ENCODE peak calls at places on chromosomes 13 and 19, in seven cellular contexts. D is choroid plexus epithelial cell, Y is tibial nerve, V is fibroblast of lung, S is left lung, N is cardiac fibroblast, P is AG04450. O is an unnamed sample.

GRCh38 chr13:48220592-48221300 is 12.3 kb upstream of the ITM2B start:
- DNase-seq in D (peak), Y (no peak), V (no peak), S (no peak), N (no peak), P (no peak), O (no peak)

GRCh38 chr19:41478875-41479756 is 36.2 kb downstream of the ERICH4 start:
- DNase-seq in D (no peak), Y (no peak), V (no peak), S (no peak), N (peak), P (no peak), O (no peak)

GRCh38 chr19:45761714-45762113 is 7.3 kb downstream of the SIX5 start:
- DNase-seq in D (no peak), Y (no peak), V (no peak), S (no peak), N (no peak), P (no peak), O (no peak)

GRCh38 chr13:42170029-42170428 is 101.9 kb upstream of the AKAP11 start:
- DNase-seq in D (no peak), Y (no peak), V (no peak), S (no peak), N (no peak), P (no peak), O (no peak)

GRCh38 chr19:2923510-2923909 is 21.3 kb downstream of the ZNF77 start:
- DNase-seq in D (peak), Y (no peak), V (peak), S (no peak), N (peak), P (no peak), O (no peak)

GRCh38 chr13:31756346-31756745 is 17.0 kb downstream of the RXFP2 start:
- DNase-seq in D (peak), Y (no peak), V (peak), S (no peak), N (peak), P (peak), O (no peak)

GRCh38 chr19:35122687-35123551 is 7.3 kb downstream of the FXYD3 start:
- DNase-seq in D (no peak), Y (no peak), V (no peak), S (no peak), N (no peak), P (no peak), O (no peak)

GRCh38 chr19:18366027-18366435 is 19.9 kb upstream of the GDF15 start:
- DNase-seq in D (no peak), Y (no peak), V (no peak), S (no peak), N (peak), P (no peak), O (no peak)

GRCh38 chr13:64397699-64398098 is 2832.4 kb downstream of the PCDH9 start:
- DNase-seq in D (peak), Y (no peak), V (peak), S (no peak), N (peak), P (no peak), O (no peak)

GRCh38 chr19:33350538-33351309 is 22.8 kb upstream of the CEBPG start:
- DNase-seq in D (peak), Y (no peak), V (peak), S (no peak), N (peak), P (no peak), O (no peak)

GRCh38 chr13:44266772-44267171 is 106.9 kb upstream of the SERP2 start:
- DNase-seq in D (no peak), Y (no peak), V (no peak), S (no peak), N (no peak), P (no peak), O (no peak)

GRCh38 chr13:26971990-26972888 is 199.4 kb downstream of the USP12 start:
- DNase-seq in D (peak), Y (no peak), V (peak), S (no peak), N (peak), P (no peak), O (no peak)

GRCh38 chr13:37753776-37754175 is 115.8 kb downstream of the TRPC4 start:
- DNase-seq in D (no peak), Y (no peak), V (no peak), S (no peak), N (no peak), P (no peak), O (peak)

GRCh38 chr13:100734194-100734720 is 59.7 kb upstream of the TMTC4 start:
- DNase-seq in D (no peak), Y (no peak), V (no peak), S (no peak), N (no peak), P (no peak), O (no peak)

GRCh38 chr13:59112375-59112774 is 1051.4 kb downstream of the DIAPH3 start:
- DNase-seq in D (peak), Y (no peak), V (peak), S (no peak), N (peak), P (peak), O (peak)

GRCh38 chr19:41588497-41589209 is 12.7 kb downstream of the CEACAM21 start:
- DNase-seq in D (peak), Y (no peak), V (peak), S (no peak), N (peak), P (no peak), O (no peak)

GRCh38 chr19:10228393-10228792 is 2.7 kb downstream of the S1PR2 start:
- DNase-seq in D (no peak), Y (no peak), V (no peak), S (no peak), N (no peak), P (no peak), O (no peak)

GRCh38 chr19:38455031-38455430 is 21.5 kb downstream of the RYR1 start:
- DNase-seq in D (peak), Y (no peak), V (peak), S (no peak), N (peak), P (no peak), O (no peak)

GRCh38 chr13:95301947-95302386 is 716 bp upstream of the ABCC4 start:
- DNase-seq in D (no peak), Y (no peak), V (peak), S (no peak), N (no peak), P (no peak), O (no peak)

GRCh38 chr13:24827799-24828198 is 63.8 kb downstream of the RNF17 start:
- DNase-seq in D (no peak), Y (no peak), V (no peak), S (no peak), N (no peak), P (no peak), O (no peak)

GRCh38 chr13:22092791-22093545 is 422.1 kb downstream of the FGF9 start:
- DNase-seq in D (no peak), Y (no peak), V (no peak), S (no peak), N (no peak), P (no peak), O (no peak)

GRCh38 chr19:31718041-31718440 is 368.8 kb upstream of the TSHZ3 start:
- DNase-seq in D (peak), Y (no peak), V (peak), S (no peak), N (no peak), P (no peak), O (no peak)

GRCh38 chr19:8702350-8702749 is 3.8 kb upstream of the ACTL9 start:
- DNase-seq in D (no peak), Y (no peak), V (no peak), S (no peak), N (no peak), P (no peak), O (no peak)

GRCh38 chr19:53037101-53038097 is 7.1 kb upstream of the ERVV-2 start:
- DNase-seq in D (peak), Y (no peak), V (peak), S (peak), N (peak), P (no peak), O (no peak)

GRCh38 chr19:18000981-18001836 is 6.8 kb upstream of the ARRDC2 start:
- DNase-seq in D (peak), Y (peak), V (peak), S (peak), N (peak), P (no peak), O (no peak)

GRCh38 chr13:33213797-33214196 is 71.8 kb downstream of the STARD13 start:
- DNase-seq in D (peak), Y (no peak), V (peak), S (no peak), N (no peak), P (no peak), O (no peak)

GRCh38 chr19:17337675-17338439 is 504 bp downstream of the GTPBP3 start:
- DNase-seq in D (no peak), Y (no peak), V (no peak), S (no peak), N (peak), P (no peak), O (no peak)

GRCh38 chr19:36073121-36073876 is 18.6 kb downstream of the WDR62 start:
- DNase-seq in D (no peak), Y (no peak), V (no peak), S (no peak), N (no peak), P (no peak), O (no peak)

GRCh38 chr13:106343831-106344230 is 191.6 kb downstream of the EFNB2 start:
- DNase-seq in D (no peak), Y (no peak), V (no peak), S (no peak), N (no peak), P (no peak), O (no peak)

GRCh38 chr19:15417699-15418098 is 1.1 kb downstream of the AKAP8L start:
- DNase-seq in D (peak), Y (no peak), V (no peak), S (no peak), N (peak), P (no peak), O (no peak)

GRCh38 chr19:1590641-1591397 is 1.8 kb downstream of the MBD3 start:
- DNase-seq in D (peak), Y (no peak), V (peak), S (no peak), N (peak), P (no peak), O (no peak)

GRCh38 chr19:5444431-5444830 is 10.8 kb upstream of the ZNRF4 start:
- DNase-seq in D (no peak), Y (no peak), V (no peak), S (no peak), N (no peak), P (no peak), O (no peak)

GRCh38 chr13:43159007-43159406 is 135.6 kb downstream of the DNAJC15 start:
- DNase-seq in D (peak), Y (no peak), V (peak), S (no peak), N (peak), P (peak), O (no peak)

GRCh38 chr19:10946964-10947657 is 13.7 kb upstream of the SMARCA4 start:
- DNase-seq in D (peak), Y (no peak), V (peak), S (no peak), N (no peak), P (no peak), O (peak)

GRCh38 chr13:34570954-34571353 is 371.1 kb upstream of the NBEA start:
- DNase-seq in D (no peak), Y (no peak), V (no peak), S (no peak), N (no peak), P (no peak), O (no peak)

GRCh38 chr19:15591796-15592195 is 23.2 kb upstream of the CYP4F8 start:
- DNase-seq in D (no peak), Y (no peak), V (no peak), S (no peak), N (no peak), P (no peak), O (no peak)

GRCh38 chr13:34070544-34071303 is 252.8 kb downstream of the RFC3 start:
- DNase-seq in D (no peak), Y (no peak), V (no peak), S (no peak), N (no peak), P (no peak), O (no peak)

GRCh38 chr13:84191199-84191598 is 308.9 kb upstream of the SLITRK1 start:
- DNase-seq in D (no peak), Y (no peak), V (no peak), S (no peak), N (no peak), P (no peak), O (no peak)

DNA sequence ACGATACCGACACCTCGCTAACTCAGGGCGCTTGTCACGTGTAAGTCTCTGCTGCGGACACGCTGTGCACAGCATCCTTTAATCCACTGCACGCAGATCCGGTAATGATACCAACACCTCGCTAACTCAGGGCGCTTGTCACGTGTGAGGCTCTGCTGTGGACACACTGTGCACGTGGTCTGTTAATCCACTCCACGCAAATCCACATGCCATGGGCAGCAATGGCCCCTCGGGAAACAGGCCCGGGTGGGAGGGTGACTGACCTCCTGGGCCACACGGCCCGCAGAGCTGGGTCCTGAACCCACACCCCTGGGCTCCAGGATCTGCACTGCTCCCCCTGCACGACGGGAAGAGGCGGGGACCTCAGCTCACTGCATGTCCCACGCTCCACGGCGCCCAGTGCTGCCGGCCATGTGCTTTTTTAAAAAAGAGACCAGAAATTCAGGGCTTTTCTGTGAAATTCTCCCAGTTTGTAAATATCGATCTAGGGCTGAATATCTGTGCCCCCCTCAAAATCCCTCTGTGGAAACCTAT is 16.1 kb downstream of the SHC2 start:
- DNase-seq in D (no peak), Y (no peak), V (no peak), S (no peak), N (no peak), P (no peak), O (no peak)
- H3K4me3 ChIP-seq in D (no peak), Y (no peak), V (no peak), S (no peak), N (no peak), P (no peak), O (no peak)

GRCh38 chr19:12873891-12874745 is 7.1 kb downstream of the DNASE2 start:
- DNase-seq in D (no peak), Y (no peak), V (no peak), S (no peak), N (no peak), P (no peak), O (no peak)
- H3K4me3 ChIP-seq in D (no peak), Y (no peak), V (no peak), S (no peak), N (no peak), P (no peak), O (no peak)

GRCh38 chr19:55406869-55407624 is 541 bp downstream of the UBE2S start:
- DNase-seq in D (peak), Y (no peak), V (peak), S (peak), N (peak), P (no peak), O (no peak)

GRCh38 chr19:55407625-55408319 is at the start of gene UBE2S:
- DNase-seq in D (peak), Y (peak), V (peak), S (peak), N (peak), P (peak), O (peak)

GRCh38 chr19:55406091-55406868 is 1.3 kb downstream of the UBE2S start:
- DNase-seq in D (no peak), Y (no peak), V (no peak), S (no peak), N (no peak), P (no peak), O (no peak)

GRCh38 chr19:55408320-55408836 is 790 bp upstream of the UBE2S start:
- DNase-seq in D (no peak), Y (no peak), V (no peak), S (no peak), N (no peak), P (no peak), O (no peak)

GRCh38 chr19:55405638-55406037 is 1.9 kb downstream of the UBE2S start:
- DNase-seq in D (no peak), Y (no peak), V (no peak), S (no peak), N (no peak), P (no peak), O (no peak)
- H3K4me3 ChIP-seq in D (no peak), Y (no peak), V (peak), S (no peak), N (no peak), P (peak), O (peak)

DNA sequence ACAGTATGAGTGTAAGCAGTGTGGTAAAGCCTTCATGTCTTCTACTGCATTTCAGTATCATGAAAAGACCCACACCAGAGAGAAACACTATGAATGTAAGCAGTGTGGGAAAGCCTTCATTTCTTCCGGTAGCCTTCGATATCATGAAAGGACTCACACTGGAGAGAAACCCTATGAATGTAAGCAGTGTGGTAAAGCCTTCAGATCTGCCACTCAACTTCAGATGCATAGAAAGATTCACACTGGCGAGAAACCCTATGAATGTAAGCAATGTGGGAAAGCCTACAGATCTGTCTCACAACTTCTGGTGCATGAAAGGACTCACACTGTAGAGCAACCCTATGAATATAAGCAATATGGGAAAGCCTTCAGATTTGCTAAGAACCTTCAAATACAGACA is 12.8 kb downstream of the ZNF844 start:
- DNase-seq in D (no peak), Y (no peak), V (no peak), S (no peak), N (no peak), P (no peak), O (no peak)
- H3K4me3 ChIP-seq in D (no peak), Y (no peak), V (no peak), S (no peak), N (no peak), P (no peak), O (no peak)

GRCh38 chr19:29525901-29526729 is at the start of gene VSTM2B:
- DNase-seq in D (no peak), Y (no peak), V (no peak), S (no peak), N (no peak), P (no peak), O (no peak)
- H3K4me3 ChIP-seq in D (no peak), Y (no peak), V (no peak), S (no peak), N (no peak), P (no peak), O (no peak)

GRCh38 chr19:39473443-39473960 is 7.1 kb upstream of the TIMM50 start:
- DNase-seq in D (no peak), Y (no peak), V (no peak), S (no peak), N (no peak), P (no peak), O (no peak)

GRCh38 chr19:39470724-39471339 is 9.8 kb upstream of the TIMM50 start:
- DNase-seq in D (no peak), Y (no peak), V (no peak), S (no peak), N (peak), P (no peak), O (no peak)

GRCh38 chr19:39474139-39474620 is 6.5 kb upstream of the TIMM50 start:
- DNase-seq in D (peak), Y (no peak), V (peak), S (peak), N (peak), P (no peak), O (no peak)

GRCh38 chr19:39471756-39472536 is 8.7 kb upstream of the TIMM50 start:
- DNase-seq in D (no peak), Y (no peak), V (no peak), S (no peak), N (no peak), P (no peak), O (no peak)

GRCh38 chr19:39472746-39473442 is 7.7 kb upstream of the TIMM50 start:
- DNase-seq in D (no peak), Y (no peak), V (no peak), S (no peak), N (no peak), P (no peak), O (no peak)
- H3K4me3 ChIP-seq in D (no peak), Y (no peak), V (no peak), S (no peak), N (no peak), P (no peak), O (no peak)

GRCh38 chr13:46178143-46178542 is 3.8 kb downstream of the LCP1 start:
- DNase-seq in D (no peak), Y (no peak), V (no peak), S (no peak), N (no peak), P (no peak), O (no peak)
- H3K4me3 ChIP-seq in D (no peak), Y (no peak), V (no peak), S (no peak), N (no peak), P (no peak), O (no peak)

GRCh38 chr19:50718255-50719118 is 1.1 kb downstream of the SHANK1 start:
- DNase-seq in D (no peak), Y (no peak), V (no peak), S (no peak), N (no peak), P (no peak), O (no peak)

GRCh38 chr19:50719119-50719435 is 525 bp downstream of the SHANK1 start:
- DNase-seq in D (no peak), Y (no peak), V (no peak), S (no peak), N (no peak), P (no peak), O (no peak)

GRCh38 chr19:50720181-50720920 is 749 bp upstream of the SHANK1 start:
- DNase-seq in D (no peak), Y (no peak), V (no peak), S (no peak), N (no peak), P (no peak), O (no peak)

GRCh38 chr19:50720921-50721291 is 1.3 kb upstream of the SHANK1 start:
- DNase-seq in D (no peak), Y (no peak), V (peak), S (no peak), N (peak), P (no peak), O (no peak)

DNA sequence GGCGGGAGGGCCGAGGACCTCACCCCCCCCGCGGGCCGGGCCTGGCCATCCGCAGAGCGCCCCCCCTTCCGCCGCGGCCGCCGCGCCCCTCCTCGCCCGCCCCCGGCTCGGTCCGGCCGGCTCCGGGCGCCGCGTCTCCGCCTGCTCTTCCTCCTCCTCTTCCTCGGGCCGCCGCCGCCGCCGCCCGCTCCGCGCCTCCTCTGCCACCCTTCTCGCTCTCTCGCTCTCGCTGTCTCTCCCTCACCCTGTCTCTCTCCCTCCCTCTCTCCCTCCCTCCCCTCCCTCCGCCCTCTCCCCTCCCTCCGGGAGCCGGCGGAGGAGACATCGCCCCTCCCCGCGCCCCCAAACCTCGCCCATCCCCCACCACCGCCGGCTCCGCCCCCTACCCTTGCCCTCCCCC is at the start of gene SHANK1:
- DNase-seq in D (no peak), Y (no peak), V (peak), S (no peak), N (no peak), P (no peak), O (no peak)
- H3K4me3 ChIP-seq in D (peak), Y (peak), V (peak), S (no peak), N (peak), P (peak), O (peak)

GRCh38 chr19:14367016-14367415 is 14.2 kb upstream of the ADGRE5 start:
- DNase-seq in D (no peak), Y (no peak), V (no peak), S (no peak), N (no peak), P (no peak), O (no peak)

GRCh38 chr19:14371321-14371821 is 9.9 kb upstream of the ADGRE5 start:
- DNase-seq in D (no peak), Y (no peak), V (no peak), S (no peak), N (no peak), P (no peak), O (no peak)

GRCh38 chr19:14368011-14368513 is 13.2 kb upstream of the ADGRE5 start:
- DNase-seq in D (no peak), Y (no peak), V (no peak), S (no peak), N (no peak), P (no peak), O (no peak)

GRCh38 chr19:14369399-14370168 is 11.7 kb upstream of the ADGRE5 start:
- DNase-seq in D (no peak), Y (no peak), V (peak), S (no peak), N (peak), P (no peak), O (no peak)

GRCh38 chr19:14370169-14370998 is 10.9 kb upstream of the ADGRE5 start:
- DNase-seq in D (no peak), Y (no peak), V (no peak), S (no peak), N (no peak), P (no peak), O (no peak)
- H3K4me3 ChIP-seq in D (no peak), Y (no peak), V (no peak), S (no peak), N (no peak), P (no peak), O (no peak)

O was measured in epithelial cell of proximal tubule.